ENCODE peak calls at places on chromosome 12, in five cellular contexts. X is SK-N-SH; F is colonic mucosa; T is CD4-positive, alpha-beta T cell; M is psoas muscle. D is an unnamed sample.

GRCh38 chr12:5272061-5272820 is 159.7 kb upstream of the NTF3 start:
- DNase-seq in X (no peak), F (peak; percentile 1), T (no peak), M (no peak), D (no peak)

GRCh38 chr12:98653866-98654493 is 8.9 kb downstream of the APAF1 start:
- DNase-seq in X (peak; percentile 61), F (no peak), T (no peak), M (no peak), D (no peak)

GRCh38 chr12:127236491-127236890 is 1030.5 kb upstream of the TMEM132C start:
- DNase-seq in X (no peak), F (no peak), T (no peak), M (no peak), D (no peak)

GRCh38 chr12:108720757-108721514 is 10.4 kb downstream of the CORO1C start:
- DNase-seq in X (no peak), F (no peak), T (no peak), M (no peak), D (no peak)

GRCh38 chr12:100857418-100857817 is 62.8 kb downstream of the ANO4 start:
- DNase-seq in X (no peak), F (no peak), T (no peak), M (no peak), D (no peak)

GRCh38 chr12:25877446-25877845 is 81.0 kb upstream of the RASSF8 start:
- DNase-seq in X (no peak), F (no peak), T (no peak), M (no peak), D (no peak)

GRCh38 chr12:51077930-51078329 is 5.5 kb downstream of the CSRNP2 start:
- DNase-seq in X (peak; percentile 22), F (no peak), T (no peak), M (no peak), D (no peak)

GRCh38 chr12:83763425-83763824 is 1076.7 kb downstream of the TMTC2 start:
- DNase-seq in X (no peak), F (no peak), T (no peak), M (no peak), D (no peak)

GRCh38 chr12:53770281-53770680 is 18.5 kb upstream of the CISTR start:
- DNase-seq in X (no peak), F (no peak), T (no peak), M (no peak), D (no peak)

GRCh38 chr12:47311011-47311410 is 231.3 kb upstream of the AMIGO2 start:
- DNase-seq in X (no peak), F (no peak), T (no peak), M (no peak), D (no peak)

GRCh38 chr12:110198386-110198785 is 74.2 kb downstream of the IFT81 start:
- DNase-seq in X (no peak), F (no peak), T (no peak), M (no peak), D (no peak)

GRCh38 chr12:121769831-121770301 is 23.6 kb downstream of the RHOF start:
- DNase-seq in X (no peak), F (no peak), T (no peak), M (no peak), D (no peak)

GRCh38 chr12:104049278-104050257 is at the start of gene GLT8D2:
- DNase-seq in X (peak; percentile 70), F (peak; percentile 24), T (no peak), M (peak; percentile 76), D (no peak)

GRCh38 chr12:57813111-57813970 is 5.2 kb downstream of the AVIL start:
- DNase-seq in X (no peak), F (no peak), T (no peak), M (no peak), D (no peak)

GRCh38 chr12:47867496-47867941 is 37.3 kb downstream of the VDR start:
- DNase-seq in X (no peak), F (peak; percentile 19), T (no peak), M (no peak), D (no peak)

GRCh38 chr12:110266980-110267620 is 13.9 kb upstream of the ATP2A2 start:
- DNase-seq in X (peak; percentile 53), F (no peak), T (no peak), M (no peak), D (no peak)

GRCh38 chr12:108232565-108232964 is 103.5 kb downstream of the WSCD2 start:
- DNase-seq in X (no peak), F (no peak), T (no peak), M (no peak), D (no peak)

GRCh38 chr12:102169922-102170698 is 27.5 kb downstream of the PMCH start:
- DNase-seq in X (peak; percentile 24), F (no peak), T (no peak), M (no peak), D (peak; percentile 1)

GRCh38 chr12:21547437-21547836 is 21.3 kb downstream of the SPX start:
- DNase-seq in X (no peak), F (no peak), T (no peak), M (no peak), D (no peak)

GRCh38 chr12:31362115-31362758 is 36.3 kb upstream of the SINHCAF start:
- DNase-seq in X (no peak), F (peak; percentile 66), T (no peak), M (no peak), D (no peak)
- H3K27ac ChIP-seq in X (no peak overlapping the region), F (peak overlapping the region; percentile 74), T (no peak overlapping the region), M (no peak overlapping the region), D (no peak overlapping the region)

GRCh38 chr12:117789195-117789912 is 179.4 kb downstream of the KSR2 start:
- DNase-seq in X (no peak), F (no peak), T (no peak), M (no peak), D (no peak)
- H3K27ac ChIP-seq in X (no peak overlapping the region), F (no peak overlapping the region), T (no peak overlapping the region), M (no peak overlapping the region), D (no peak overlapping the region)

GRCh38 chr12:32502693-32503510 is 103.5 kb downstream of the FGD4 start:
- DNase-seq in X (no peak), F (no peak), T (no peak), M (no peak), D (no peak)
- H3K27ac ChIP-seq in X (peak overlapping the region; percentile 83), F (no peak overlapping the region), T (no peak overlapping the region), M (peak overlapping the region; percentile 87), D (peak overlapping the region; percentile 46)

GRCh38 chr12:14696265-14696741 is at the start of gene GUCY2C:
- DNase-seq in X (no peak), F (peak; percentile 88), T (no peak), M (no peak), D (no peak)
- H3K27ac ChIP-seq in X (no peak within 1 kb of the TSS), F (peak within 1 kb of the TSS; percentile 89), T (no peak within 1 kb of the TSS), M (no peak within 1 kb of the TSS), D (no peak within 1 kb of the TSS)